ENCODE peak calls at places on chromosomes 5 and 9, in ten cellular contexts. R, D, J, T, K, V, W, P, M and O are unnamed samples.

GRCh38 chr9:135772056-135773042 is 70.4 kb downstream of the KCNT1 start:
- DNase-seq in R (no peak), D (no peak), J (no peak), T (no peak), K (no peak), V (no peak), W (peak; percentile 39), P (no peak), M (no peak), O (no peak)

GRCh38 chr5:138668451-138668850 is 84.8 kb upstream of the CTNNA1 start:
- DNase-seq in R (no peak), D (peak; percentile 73), J (no peak), T (no peak), K (no peak), V (no peak), W (no peak), P (no peak), M (no peak), O (no peak)

GRCh38 chr9:96651626-96652025 is 3.5 kb downstream of the PRXL2C start:
- DNase-seq in R (no peak), D (no peak), J (no peak), T (no peak), K (no peak), V (no peak), W (peak; percentile 47), P (peak; percentile 55), M (no peak), O (no peak)

GRCh38 chr5:142717582-142718215 is 31.8 kb upstream of the FGF1 start:
- DNase-seq in R (no peak), D (no peak), J (no peak), T (no peak), K (no peak), V (no peak), W (peak; percentile 33), P (peak; percentile 75), M (peak; percentile 58), O (no peak)

GRCh38 chr9:94269264-94269663 is 10.2 kb downstream of the ZNF169 start:
- DNase-seq in R (no peak), D (no peak), J (no peak), T (no peak), K (no peak), V (no peak), W (no peak), P (no peak), M (no peak), O (no peak)

GRCh38 chr5:79973511-79973910 is 17.6 kb downstream of the MTX3 start:
- DNase-seq in R (no peak), D (no peak), J (no peak), T (no peak), K (no peak), V (no peak), W (no peak), P (peak; percentile 8), M (no peak), O (no peak)

GRCh38 chr9:114276908-114277821 is 45.7 kb upstream of the ORM1 start:
- DNase-seq in R (no peak), D (no peak), J (no peak), T (no peak), K (peak; percentile 67), V (peak; percentile 46), W (no peak), P (peak; percentile 98), M (no peak), O (no peak)

GRCh38 chr9:131385296-131385695 is 8.6 kb upstream of the PRRC2B start:
- DNase-seq in R (no peak), D (no peak), J (no peak), T (no peak), K (no peak), V (no peak), W (no peak), P (no peak), M (no peak), O (no peak)

DNA sequence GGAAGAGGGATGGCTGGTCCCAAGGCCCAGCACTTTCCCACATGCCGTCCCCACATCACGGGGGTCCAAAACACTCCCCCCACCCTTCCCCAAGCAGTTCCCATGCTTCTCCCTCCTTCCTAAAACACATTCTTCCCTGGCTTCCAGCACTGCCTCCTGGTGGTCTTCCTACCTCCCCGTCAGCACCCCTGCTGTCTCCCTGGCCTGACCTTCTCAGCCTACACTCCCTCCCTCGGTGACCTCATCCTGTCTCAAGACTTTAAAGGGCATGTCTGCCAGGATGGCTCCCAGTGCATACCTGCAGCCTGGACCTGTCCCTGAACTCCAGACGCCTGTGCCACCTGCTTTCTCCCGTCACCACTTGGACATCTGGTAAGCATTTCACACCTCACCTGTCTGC is 4.3 kb upstream of the NCS1 start:
- DNase-seq in R (no peak), D (no peak), J (no peak), T (no peak), K (no peak), V (no peak), W (no peak), P (no peak), M (no peak), O (no peak)
- TF ChIP-seq CTCF in R (no peak), D (no peak), J (no peak), T (no peak), K (no peak), V (peak; percentile 8), W (no peak), P (peak; percentile 7), M (no peak), O (no peak)

GRCh38 chr5:91223886-91224285 is 159.2 kb downstream of the ARRDC3 start:
- DNase-seq in R (no peak), D (no peak), J (no peak), T (no peak), K (no peak), V (peak; percentile 85), W (no peak), P (peak; percentile 70), M (no peak), O (no peak)

GRCh38 chr5:91224969-91225368 is 158.1 kb downstream of the ARRDC3 start:
- DNase-seq in R (no peak), D (no peak), J (no peak), T (no peak), K (no peak), V (no peak), W (no peak), P (no peak), M (no peak), O (no peak)

GRCh38 chr5:91229031-91229623 is 154.0 kb downstream of the ARRDC3 start:
- DNase-seq in R (no peak), D (no peak), J (no peak), T (no peak), K (no peak), V (no peak), W (no peak), P (no peak), M (no peak), O (no peak)

GRCh38 chr5:91224459-91224858 is 158.7 kb downstream of the ARRDC3 start:
- DNase-seq in R (no peak), D (no peak), J (no peak), T (no peak), K (no peak), V (no peak), W (no peak), P (no peak), M (no peak), O (no peak)

GRCh38 chr5:91225848-91226686 is 157.1 kb downstream of the ARRDC3 start:
- DNase-seq in R (no peak), D (peak; percentile 77), J (peak; percentile 59), T (no peak), K (no peak), V (no peak), W (no peak), P (no peak), M (peak; percentile 67), O (no peak)
- TF ChIP-seq CTCF in R (peak; percentile 51), D (peak; percentile 53), J (peak; percentile 98), T (peak; percentile 54), K (peak; percentile 48), V (peak; percentile 70), W (peak; percentile 61), P (no peak), M (peak; percentile 36), O (no peak)

GRCh38 chr9:4228142-4228541 is 71.7 kb downstream of the GLIS3 start:
- DNase-seq in R (no peak), D (no peak), J (no peak), T (no peak), K (no peak), V (no peak), W (no peak), P (no peak), M (no peak), O (no peak)

GRCh38 chr9:4226331-4227250 is 73.3 kb downstream of the GLIS3 start:
- DNase-seq in R (no peak), D (no peak), J (no peak), T (no peak), K (no peak), V (no peak), W (no peak), P (no peak), M (no peak), O (no peak)

GRCh38 chr9:4224181-4224580 is 75.7 kb downstream of the GLIS3 start:
- DNase-seq in R (no peak), D (no peak), J (no peak), T (no peak), K (no peak), V (no peak), W (no peak), P (no peak), M (no peak), O (no peak)

GRCh38 chr9:4223434-4223833 is 76.4 kb downstream of the GLIS3 start:
- DNase-seq in R (no peak), D (no peak), J (no peak), T (no peak), K (no peak), V (no peak), W (no peak), P (no peak), M (no peak), O (no peak)

DNA sequence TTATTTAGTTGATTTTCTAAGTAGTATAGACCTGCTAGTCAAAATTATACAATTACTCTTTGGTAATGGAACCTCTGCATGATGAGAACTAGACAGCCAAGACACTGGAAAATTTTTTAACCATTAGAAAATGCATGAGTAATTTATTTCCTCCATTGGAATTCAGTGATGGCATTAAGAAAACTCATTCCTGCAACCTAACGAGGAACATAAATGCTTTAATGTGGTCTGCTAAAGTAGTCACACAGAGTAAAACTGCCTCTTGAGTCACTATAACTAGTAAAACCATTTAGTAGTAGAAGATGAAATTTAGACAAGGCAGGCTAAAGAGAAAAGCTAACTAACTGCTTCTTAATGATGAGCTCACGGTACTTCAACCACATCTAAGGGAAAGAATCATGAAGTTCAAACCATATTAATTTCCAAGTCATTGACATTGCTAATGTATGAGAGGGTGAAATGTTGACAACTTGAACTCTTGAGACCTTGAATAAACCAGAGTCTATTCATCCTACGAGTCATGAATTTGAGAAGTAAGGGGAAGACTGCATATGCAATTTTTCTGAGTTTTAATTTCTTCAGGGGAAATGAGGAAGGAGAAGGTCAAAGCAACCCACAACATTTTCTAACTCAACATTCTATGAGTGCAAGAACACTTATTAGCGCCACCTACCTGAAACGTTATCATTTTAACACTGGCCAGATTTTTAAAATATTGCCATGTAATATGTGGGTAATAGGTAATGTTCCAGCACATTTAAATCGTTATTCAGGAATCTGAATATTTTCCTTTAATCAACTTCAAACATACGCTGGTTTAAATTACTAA is 74.4 kb downstream of the GLIS3 start:
- DNase-seq in R (no peak), D (no peak), J (peak; percentile 62), T (no peak), K (no peak), V (peak; percentile 88), W (no peak), P (peak; percentile 92), M (no peak), O (no peak)
- TF ChIP-seq CTCF in R (no peak), D (no peak), J (peak; percentile 30), T (no peak), K (no peak), V (peak; percentile 43), W (peak; percentile 49), P (peak; percentile 33), M (no peak), O (no peak)

GRCh38 chr9:98329904-98330303 is 74.5 kb upstream of the TBC1D2 start:
- DNase-seq in R (no peak), D (no peak), J (no peak), T (no peak), K (no peak), V (no peak), W (no peak), P (no peak), M (no peak), O (no peak)
- TF ChIP-seq CTCF in R (no peak), D (no peak), J (no peak), T (no peak), K (no peak), V (no peak), W (no peak), P (no peak), M (no peak), O (no peak)